ENCODE peak calls at places on chromosomes 5 and 9, in eight cellular contexts. One of them, this sample, is unnamed.

GRCh38 chr5:98096155-98096554 is 677.3 kb upstream of the RGMB start:
- DNase-seq in AG10803: peak
- DNase-seq in GM13976: no peak
- DNase-seq in ascending aorta: no peak
- DNase-seq in fibroblast of mammary gland: peak
- DNase-seq in RWPE1: no peak
- DNase-seq in GM10248: no peak
- DNase-seq in HL-60: no peak
- DNase-seq in this sample: peak

GRCh38 chr5:152185547-152186234 is 219.4 kb downstream of the NMUR2 start:
- DNase-seq in AG10803: no peak
- DNase-seq in GM13976: no peak
- DNase-seq in ascending aorta: no peak
- DNase-seq in fibroblast of mammary gland: no peak
- DNase-seq in RWPE1: no peak
- DNase-seq in GM10248: no peak
- DNase-seq in HL-60: no peak
- DNase-seq in this sample: no peak

GRCh38 chr5:62536232-62536631 is 42.4 kb upstream of the LRRC70 start:
- DNase-seq in AG10803: no peak
- DNase-seq in GM13976: no peak
- DNase-seq in ascending aorta: no peak
- DNase-seq in fibroblast of mammary gland: no peak
- DNase-seq in RWPE1: no peak
- DNase-seq in GM10248: no peak
- DNase-seq in HL-60: no peak
- DNase-seq in this sample: no peak

GRCh38 chr5:107619781-107620180 is 51.0 kb downstream of the EFNA5 start:
- DNase-seq in AG10803: no peak
- DNase-seq in GM13976: no peak
- DNase-seq in ascending aorta: no peak
- DNase-seq in fibroblast of mammary gland: no peak
- DNase-seq in RWPE1: no peak
- DNase-seq in GM10248: no peak
- DNase-seq in HL-60: no peak
- DNase-seq in this sample: no peak

GRCh38 chr5:157729858-157730257 is 1.4 kb upstream of the THG1L start:
- DNase-seq in AG10803: no peak
- DNase-seq in GM13976: peak
- DNase-seq in ascending aorta: no peak
- DNase-seq in fibroblast of mammary gland: no peak
- DNase-seq in RWPE1: no peak
- DNase-seq in GM10248: peak
- DNase-seq in HL-60: no peak
- DNase-seq in this sample: no peak

GRCh38 chr5:168931638-168932345 is 352.6 kb upstream of the PANK3 start:
- DNase-seq in AG10803: peak
- DNase-seq in GM13976: no peak
- DNase-seq in ascending aorta: peak
- DNase-seq in fibroblast of mammary gland: peak
- DNase-seq in RWPE1: peak
- DNase-seq in GM10248: no peak
- DNase-seq in HL-60: no peak
- DNase-seq in this sample: peak

GRCh38 chr5:18802336-18802735 is 1168.1 kb downstream of the TAF11L14 start:
- DNase-seq in AG10803: no peak
- DNase-seq in GM13976: no peak
- DNase-seq in ascending aorta: no peak
- DNase-seq in fibroblast of mammary gland: no peak
- DNase-seq in RWPE1: peak
- DNase-seq in GM10248: no peak
- DNase-seq in HL-60: no peak
- DNase-seq in this sample: no peak

GRCh38 chr9:2620876-2621677 is 510 bp upstream of the VLDLR start:
- DNase-seq in AG10803: peak
- DNase-seq in GM13976: no peak
- DNase-seq in ascending aorta: no peak
- DNase-seq in fibroblast of mammary gland: peak
- DNase-seq in RWPE1: peak
- DNase-seq in GM10248: no peak
- DNase-seq in HL-60: peak
- DNase-seq in this sample: peak

GRCh38 chr9:115939065-115939765 is 214.4 kb upstream of the PAPPA start:
- DNase-seq in AG10803: peak
- DNase-seq in GM13976: no peak
- DNase-seq in ascending aorta: no peak
- DNase-seq in fibroblast of mammary gland: peak
- DNase-seq in RWPE1: peak
- DNase-seq in GM10248: no peak
- DNase-seq in HL-60: no peak
- DNase-seq in this sample: peak

GRCh38 chr9:97889941-97890557 is 32.3 kb downstream of the TRMO start:
- DNase-seq in AG10803: no peak
- DNase-seq in GM13976: peak
- DNase-seq in ascending aorta: no peak
- DNase-seq in fibroblast of mammary gland: peak
- DNase-seq in RWPE1: peak
- DNase-seq in GM10248: peak
- DNase-seq in HL-60: peak
- DNase-seq in this sample: peak

GRCh38 chr5:69364414-69364813 is 4.9 kb downstream of the AK6 start:
- DNase-seq in AG10803: peak
- DNase-seq in GM13976: peak
- DNase-seq in ascending aorta: no peak
- DNase-seq in fibroblast of mammary gland: peak
- DNase-seq in RWPE1: no peak
- DNase-seq in GM10248: peak
- DNase-seq in HL-60: peak
- DNase-seq in this sample: peak

GRCh38 chr5:60387041-60387440 is 312.9 kb downstream of the DEPDC1B start:
- DNase-seq in AG10803: no peak
- DNase-seq in GM13976: no peak
- DNase-seq in ascending aorta: no peak
- DNase-seq in fibroblast of mammary gland: no peak
- DNase-seq in RWPE1: no peak
- DNase-seq in GM10248: no peak
- DNase-seq in HL-60: no peak
- DNase-seq in this sample: no peak

GRCh38 chr5:168313596-168314204 is 22.3 kb downstream of the WWC1 start:
- DNase-seq in AG10803: peak
- DNase-seq in GM13976: no peak
- DNase-seq in ascending aorta: no peak
- DNase-seq in fibroblast of mammary gland: no peak
- DNase-seq in RWPE1: no peak
- DNase-seq in GM10248: no peak
- DNase-seq in HL-60: no peak
- DNase-seq in this sample: no peak

GRCh38 chr5:54021413-54022155 is 288.8 kb downstream of the ARL15 start:
- DNase-seq in AG10803: peak
- DNase-seq in GM13976: no peak
- DNase-seq in ascending aorta: no peak
- DNase-seq in fibroblast of mammary gland: peak
- DNase-seq in RWPE1: no peak
- DNase-seq in GM10248: no peak
- DNase-seq in HL-60: peak
- DNase-seq in this sample: no peak

GRCh38 chr5:127206320-127207113 is 84.1 kb upstream of the MEGF10 start:
- DNase-seq in AG10803: peak
- DNase-seq in GM13976: no peak
- DNase-seq in ascending aorta: no peak
- DNase-seq in fibroblast of mammary gland: peak
- DNase-seq in RWPE1: peak
- DNase-seq in GM10248: no peak
- DNase-seq in HL-60: no peak
- DNase-seq in this sample: peak

GRCh38 chr5:10556893-10557746 is 6.8 kb upstream of the ANKRD33B start:
- DNase-seq in AG10803: no peak
- DNase-seq in GM13976: no peak
- DNase-seq in ascending aorta: no peak
- DNase-seq in fibroblast of mammary gland: peak
- DNase-seq in RWPE1: no peak
- DNase-seq in GM10248: no peak
- DNase-seq in HL-60: no peak
- DNase-seq in this sample: no peak

GRCh38 chr5:145981612-145982571 is 45.5 kb downstream of the SH3RF2 start:
- DNase-seq in AG10803: no peak
- DNase-seq in GM13976: no peak
- DNase-seq in ascending aorta: no peak
- DNase-seq in fibroblast of mammary gland: no peak
- DNase-seq in RWPE1: no peak
- DNase-seq in GM10248: no peak
- DNase-seq in HL-60: no peak
- DNase-seq in this sample: no peak

GRCh38 chr5:136075339-136075885 is 46.6 kb downstream of the TGFBI start:
- DNase-seq in AG10803: peak
- DNase-seq in GM13976: no peak
- DNase-seq in ascending aorta: no peak
- DNase-seq in fibroblast of mammary gland: no peak
- DNase-seq in RWPE1: no peak
- DNase-seq in GM10248: no peak
- DNase-seq in HL-60: no peak
- DNase-seq in this sample: no peak
- TF ChIP-seq CTCF in AG10803: no peak
- TF ChIP-seq CTCF in GM13976: no peak
- TF ChIP-seq CTCF in ascending aorta: no peak
- TF ChIP-seq CTCF in fibroblast of mammary gland: no peak
- TF ChIP-seq CTCF in RWPE1: no peak
- TF ChIP-seq CTCF in GM10248: no peak
- TF ChIP-seq CTCF in HL-60: no peak
- TF ChIP-seq CTCF in this sample: peak

DNA sequence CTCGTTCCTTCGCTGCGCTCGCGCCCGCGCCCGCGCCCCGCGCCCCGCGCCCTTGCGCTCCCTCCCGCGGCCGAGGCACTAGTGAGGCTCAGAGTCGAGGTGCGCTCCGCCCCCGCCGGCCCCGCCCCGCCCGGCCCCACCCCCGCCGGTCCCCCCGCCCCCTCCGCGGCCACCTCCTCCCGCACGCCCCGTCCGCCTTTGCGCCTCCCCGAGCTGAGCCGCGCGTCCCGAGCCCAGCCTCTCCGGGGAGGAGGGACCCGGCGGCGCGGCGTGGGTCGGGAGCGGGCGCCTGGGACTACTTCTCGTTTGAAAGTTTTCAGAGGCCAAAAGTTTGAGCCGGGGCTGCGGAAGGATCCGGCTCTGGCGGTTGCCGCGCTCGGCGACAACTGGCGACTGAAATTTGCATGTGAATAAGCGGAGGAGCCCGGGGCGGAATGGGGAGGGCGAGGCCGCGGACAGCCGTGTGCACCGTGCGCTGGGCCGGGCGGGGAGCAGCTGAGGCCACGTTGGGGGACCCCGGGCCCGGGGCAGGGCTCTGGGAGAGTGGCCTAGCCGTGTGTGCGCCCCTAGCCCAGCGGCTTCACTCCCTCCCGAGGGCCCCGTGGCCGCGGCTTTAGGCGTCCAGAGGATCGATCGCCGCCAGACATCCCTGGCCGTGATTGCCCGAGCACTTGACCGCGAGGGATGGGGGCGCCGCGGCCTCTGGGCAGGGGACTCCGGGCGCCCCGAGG is at the start of gene NOTCH1:
- DNase-seq in AG10803: peak
- DNase-seq in GM13976: peak
- DNase-seq in ascending aorta: peak
- DNase-seq in fibroblast of mammary gland: peak
- DNase-seq in RWPE1: peak
- DNase-seq in GM10248: peak
- DNase-seq in HL-60: peak
- DNase-seq in this sample: peak
- TF ChIP-seq CTCF in AG10803: no peak
- TF ChIP-seq CTCF in GM13976: peak
- TF ChIP-seq CTCF in ascending aorta: peak
- TF ChIP-seq CTCF in fibroblast of mammary gland: no peak
- TF ChIP-seq CTCF in RWPE1: no peak
- TF ChIP-seq CTCF in GM10248: peak
- TF ChIP-seq CTCF in HL-60: no peak
- TF ChIP-seq CTCF in this sample: no peak

DNA sequence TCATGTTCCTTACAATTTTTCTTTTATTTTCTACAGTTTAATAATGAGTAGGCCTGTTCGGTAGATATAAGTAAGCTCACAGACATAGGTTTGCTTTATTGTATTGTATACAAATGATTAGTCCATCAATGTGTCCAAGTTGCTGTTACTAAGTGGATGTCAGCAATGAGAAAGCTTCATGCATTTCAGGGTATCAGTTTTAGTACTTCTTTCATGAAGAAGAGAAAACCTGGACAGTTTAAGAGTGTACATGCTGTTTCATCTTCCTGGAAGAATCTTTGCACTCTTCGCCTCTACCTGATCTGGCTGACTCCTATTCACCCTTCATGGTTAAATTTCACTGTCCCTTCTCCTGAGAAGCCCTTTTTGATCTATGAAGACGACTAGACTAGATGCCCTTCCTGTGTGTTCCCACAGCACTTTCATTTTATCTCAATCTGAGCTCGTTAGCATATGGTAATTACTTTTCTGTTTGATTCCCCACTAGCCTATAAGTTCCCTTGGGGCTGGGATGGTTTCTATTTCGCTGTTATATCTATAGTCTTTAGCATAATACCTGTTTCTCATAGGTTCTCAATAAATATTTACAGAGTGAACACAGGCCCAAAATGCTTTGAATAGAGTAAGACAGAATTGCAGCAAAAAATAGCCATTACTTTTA is 70.7 kb downstream of the CETN3 start:
- DNase-seq in AG10803: no peak
- DNase-seq in GM13976: peak
- DNase-seq in ascending aorta: no peak
- DNase-seq in fibroblast of mammary gland: no peak
- DNase-seq in RWPE1: no peak
- DNase-seq in GM10248: peak
- DNase-seq in HL-60: no peak
- DNase-seq in this sample: no peak
- TF ChIP-seq CTCF in AG10803: no peak
- TF ChIP-seq CTCF in GM13976: no peak
- TF ChIP-seq CTCF in ascending aorta: no peak
- TF ChIP-seq CTCF in fibroblast of mammary gland: no peak
- TF ChIP-seq CTCF in RWPE1: no peak
- TF ChIP-seq CTCF in GM10248: no peak
- TF ChIP-seq CTCF in HL-60: no peak
- TF ChIP-seq CTCF in this sample: no peak

DNA sequence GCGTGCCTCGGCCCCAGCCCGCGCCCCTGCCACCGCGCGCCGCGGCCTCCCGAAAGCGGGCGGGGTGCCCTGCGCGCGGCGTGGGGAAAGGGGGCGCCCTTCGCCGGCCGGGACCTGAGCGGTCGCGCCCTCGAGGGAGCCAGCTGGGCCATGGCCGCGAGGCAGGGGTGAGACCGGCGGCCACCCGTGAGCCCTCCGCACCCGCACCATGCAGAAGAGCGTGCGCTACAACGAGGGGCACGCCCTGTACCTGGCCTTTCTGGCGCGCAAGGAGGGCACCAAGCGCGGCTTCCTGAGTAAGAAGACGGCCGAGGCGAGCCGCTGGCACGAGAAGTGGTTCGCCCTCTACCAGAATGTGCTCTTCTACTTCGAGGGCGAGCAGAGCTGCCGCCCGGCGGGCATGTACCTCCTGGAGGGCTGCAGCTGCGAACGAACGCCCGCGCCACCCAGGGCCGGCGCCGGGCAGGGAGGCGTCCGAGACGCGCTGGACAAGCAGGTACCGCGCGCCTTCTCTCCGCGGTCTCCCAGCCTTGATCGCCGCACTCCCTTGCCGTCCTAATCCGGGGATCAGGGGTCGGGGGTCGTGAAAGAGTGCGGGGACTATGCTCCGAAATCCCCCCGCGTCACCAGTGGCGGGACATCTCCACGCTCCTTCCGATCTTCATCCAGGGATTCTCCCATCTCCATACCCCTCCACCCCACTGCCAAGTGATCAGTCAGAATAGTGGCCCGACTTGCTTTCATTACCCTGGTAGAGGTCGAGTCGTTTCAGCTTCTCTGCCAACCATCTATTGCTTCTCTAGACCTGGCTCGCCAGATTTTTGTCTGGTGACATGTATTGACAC is 590 bp downstream of the RASGRF2 start:
- DNase-seq in AG10803: no peak
- DNase-seq in GM13976: peak
- DNase-seq in ascending aorta: no peak
- DNase-seq in fibroblast of mammary gland: no peak
- DNase-seq in RWPE1: peak
- DNase-seq in GM10248: peak
- DNase-seq in HL-60: no peak
- DNase-seq in this sample: no peak
- TF ChIP-seq CTCF in AG10803: no peak
- TF ChIP-seq CTCF in GM13976: no peak
- TF ChIP-seq CTCF in ascending aorta: no peak
- TF ChIP-seq CTCF in fibroblast of mammary gland: no peak
- TF ChIP-seq CTCF in RWPE1: peak
- TF ChIP-seq CTCF in GM10248: no peak
- TF ChIP-seq CTCF in HL-60: no peak
- TF ChIP-seq CTCF in this sample: peak

This sample was measured in HFFc6.